ENCODE peak calls at places on chromosome 19, in eight cellular contexts. U is activated T-helper 9 cell treated with anti-CD3 and anti-CD28 coated beads, Interleukin-2, amount 50 U/mL, for 16 hours; E is NCI-H187 treated with DMSO at 0.1 percent for 48 hours; S is NCI-H2171; N is immature natural killer cell; T is GF-D8; L is stimulated activated CD4-positive, alpha-beta T cell treated with anti-CD3 and anti-CD28 coated beads, Interleukin-4, amount 100 ng/mL, for 1 hour; H is ascending aorta. C is an unnamed sample.

GRCh38 chr19:38891791-38892190 is 7.6 kb downstream of the SIRT2 start:
- DNase-seq in U (no peak), N (no peak), S (no peak), E (no peak), H (no peak), L (no peak), T (no peak), C (no peak)

GRCh38 chr19:2507109-2507508 is 31.2 kb downstream of the GADD45B start:
- DNase-seq in T (no peak), L (no peak), E (peak), H (peak), N (no peak), U (no peak), S (peak), C (peak)

GRCh38 chr19:7216373-7216902 is 77.8 kb downstream of the INSR start:
- DNase-seq in L (peak), S (no peak), N (no peak), H (no peak), T (no peak), E (no peak), U (peak), C (no peak)

GRCh38 chr19:13475044-13475443 is 31.2 kb downstream of the CACNA1A start:
- DNase-seq in H (no peak), E (no peak), N (no peak), L (no peak), U (no peak), S (no peak), T (no peak), C (no peak)

GRCh38 chr19:19385900-19386339 is 19.6 kb upstream of the GATAD2A start:
- DNase-seq in L (peak), E (no peak), U (no peak), S (no peak), T (no peak), H (no peak), N (no peak), C (no peak)

GRCh38 chr19:55354698-55355212 is at the start of gene COX6B2:
- DNase-seq in T (no peak), L (no peak), H (no peak), S (no peak), U (no peak), E (no peak), N (no peak), C (no peak)

GRCh38 chr19:44212865-44213346 is 574 bp downstream of the ZNF227 start:
- DNase-seq in E (no peak), U (no peak), N (no peak), L (no peak), T (no peak), S (peak), H (no peak), C (no peak)

GRCh38 chr19:1274852-1275259 is 474 bp upstream of the FAM174C start:
- DNase-seq in L (no peak), S (no peak), E (no peak), U (no peak), N (no peak), T (no peak), H (no peak), C (no peak)

GRCh38 chr19:30498707-30499106 is 126.5 kb downstream of the ZNF536 start:
- DNase-seq in N (no peak), S (no peak), L (no peak), U (no peak), E (no peak), H (no peak), T (no peak), C (no peak)

GRCh38 chr19:48656840-48657474 is 11.0 kb upstream of the CA11 start:
- DNase-seq in L (no peak), E (no peak), H (no peak), S (no peak), U (no peak), N (no peak), T (no peak), C (no peak)

GRCh38 chr19:7505288-7505681 is 10.6 kb upstream of the ZNF358 start:
- DNase-seq in H (no peak), S (no peak), N (no peak), T (no peak), U (no peak), L (no peak), E (no peak), C (no peak)

GRCh38 chr19:47069795-47070194 is 21.4 kb upstream of the TMEM160 start:
- DNase-seq in L (no peak), T (no peak), H (no peak), S (no peak), U (no peak), N (no peak), E (no peak), C (no peak)

C was measured in NCI-H1436 treated with DMSO at 0.1 percent for 48 hours.